ENCODE peak calls at places on chromosomes 12 and 14, in six cellular contexts. B is heart right ventricle; O is CD8-positive, alpha-beta T cell; U is BE2C; F is uterus; D is ovary. C is an unnamed sample. For H3K4me1, the result is how much of the 10 kb centered on the place peaks cover.

GRCh38 chr14:75306917-75307699 is 28.5 kb downstream of the FOS start:
- DNase-seq in B (no peak), O (no peak), U (peak), F (no peak), D (no peak), C (no peak)

GRCh38 chr12:105861232-105861631 is 277.5 kb downstream of the NUAK1 start:
- DNase-seq in B (no peak), O (no peak), U (no peak), F (no peak), D (no peak), C (no peak)

GRCh38 chr14:54647378-54647777 is 80.5 kb downstream of the SAMD4A start:
- DNase-seq in B (no peak), O (no peak), U (no peak), F (no peak), D (no peak), C (no peak)

GRCh38 chr12:12210983-12211382 is 55.9 kb downstream of the LRP6 start:
- DNase-seq in B (no peak), O (no peak), U (no peak), F (no peak), D (no peak), C (no peak)

GRCh38 chr14:69924181-69924580 is 45.0 kb downstream of the SMOC1 start:
- DNase-seq in B (no peak), O (no peak), U (no peak), F (no peak), D (no peak), C (no peak)

GRCh38 chr14:70776197-70776596 is 33.1 kb downstream of the MAP3K9 start:
- DNase-seq in B (no peak), O (no peak), U (no peak), F (no peak), D (no peak), C (no peak)

GRCh38 chr14:91854327-91854934 is 12.9 kb downstream of the TC2N start:
- DNase-seq in B (no peak), O (no peak), U (no peak), F (no peak), D (no peak), C (no peak)

GRCh38 chr14:73238262-73238852 is 1.1 kb downstream of the PAPLN start:
- DNase-seq in B (no peak), O (no peak), U (no peak), F (no peak), D (no peak), C (peak)

GRCh38 chr12:122282066-122282465 is 15.8 kb upstream of the VPS33A start:
- DNase-seq in B (no peak), O (no peak), U (no peak), F (no peak), D (no peak), C (no peak)

GRCh38 chr12:24921251-24922038 is 27.5 kb downstream of the BCAT1 start:
- DNase-seq in B (no peak), O (no peak), U (no peak), F (no peak), D (no peak), C (no peak)

GRCh38 chr12:128007250-128007649 is 259.7 kb upstream of the TMEM132C start:
- DNase-seq in B (no peak), O (no peak), U (no peak), F (no peak), D (no peak), C (no peak)

GRCh38 chr14:81268016-81268416 is 47.3 kb upstream of the GTF2A1 start:
- DNase-seq in B (no peak), O (no peak), U (no peak), F (no peak), D (no peak), C (no peak)

GRCh38 chr12:112261559-112261958 is 120.7 kb downstream of the HECTD4 start:
- DNase-seq in B (no peak), O (no peak), U (peak), F (peak), D (no peak), C (no peak)

GRCh38 chr12:94704452-94704871 is 54.1 kb upstream of the TMCC3 start:
- DNase-seq in B (no peak), O (no peak), U (no peak), F (no peak), D (peak), C (no peak)

GRCh38 chr12:104064031-104064841 is at the start of gene HCFC2:
- DNase-seq in B (peak), O (peak), U (peak), F (peak), D (peak), C (peak)

GRCh38 chr12:57236224-57236924 is 6.9 kb downstream of the SHMT2 start:
- DNase-seq in B (no peak), O (no peak), U (no peak), F (no peak), D (no peak), C (no peak)

GRCh38 chr14:33335366-33335765 is 396.7 kb downstream of the NPAS3 start:
- DNase-seq in B (no peak), O (no peak), U (no peak), F (no peak), D (no peak), C (no peak)

GRCh38 chr14:33061667-33062325 is 123.1 kb downstream of the NPAS3 start:
- DNase-seq in B (no peak), O (no peak), U (no peak), F (no peak), D (no peak), C (no peak)

GRCh38 chr12:93838180-93838579 is 161.0 kb downstream of the CRADD start:
- DNase-seq in B (no peak), O (no peak), U (no peak), F (no peak), D (no peak), C (no peak)

GRCh38 chr12:1761857-1762256 is 58.5 kb upstream of the LRTM2 start:
- DNase-seq in B (no peak), O (no peak), U (no peak), F (no peak), D (no peak), C (no peak)

GRCh38 chr14:69543341-69544249 is 31.1 kb downstream of the CCDC177 start:
- DNase-seq in B (no peak), O (no peak), U (peak), F (peak), D (no peak), C (no peak)

GRCh38 chr14:88296343-88296742 is 26.7 kb downstream of the KCNK10 start:
- DNase-seq in B (no peak), O (no peak), U (no peak), F (no peak), D (no peak), C (no peak)

GRCh38 chr14:105839425-105840265 is 313.3 kb downstream of the TMEM121 start:
- DNase-seq in B (no peak), O (no peak), U (no peak), F (no peak), D (no peak), C (peak)

GRCh38 chr14:69077841-69078240 is 75.1 kb downstream of the DCAF5 start:
- DNase-seq in B (no peak), O (no peak), U (no peak), F (no peak), D (no peak), C (no peak)

GRCh38 chr12:47779301-47779942 is 6.4 kb downstream of the SLC48A1 start:
- DNase-seq in B (peak), O (peak), U (peak), F (peak), D (peak), C (peak)
- H3K4me3 ChIP-seq in B (no peak), O (no peak), U (no peak), F (no peak), D (no peak), C (no peak)

GRCh38 chr12:100200450-100201181 is at the start of gene ACTR6:
- DNase-seq in B (peak), O (peak), U (peak), F (peak), D (peak), C (peak)
- TF ChIP-seq CTCF in B (no peak), O (no peak), U (no peak), F (no peak), D (no peak), C (no peak)

DNA sequence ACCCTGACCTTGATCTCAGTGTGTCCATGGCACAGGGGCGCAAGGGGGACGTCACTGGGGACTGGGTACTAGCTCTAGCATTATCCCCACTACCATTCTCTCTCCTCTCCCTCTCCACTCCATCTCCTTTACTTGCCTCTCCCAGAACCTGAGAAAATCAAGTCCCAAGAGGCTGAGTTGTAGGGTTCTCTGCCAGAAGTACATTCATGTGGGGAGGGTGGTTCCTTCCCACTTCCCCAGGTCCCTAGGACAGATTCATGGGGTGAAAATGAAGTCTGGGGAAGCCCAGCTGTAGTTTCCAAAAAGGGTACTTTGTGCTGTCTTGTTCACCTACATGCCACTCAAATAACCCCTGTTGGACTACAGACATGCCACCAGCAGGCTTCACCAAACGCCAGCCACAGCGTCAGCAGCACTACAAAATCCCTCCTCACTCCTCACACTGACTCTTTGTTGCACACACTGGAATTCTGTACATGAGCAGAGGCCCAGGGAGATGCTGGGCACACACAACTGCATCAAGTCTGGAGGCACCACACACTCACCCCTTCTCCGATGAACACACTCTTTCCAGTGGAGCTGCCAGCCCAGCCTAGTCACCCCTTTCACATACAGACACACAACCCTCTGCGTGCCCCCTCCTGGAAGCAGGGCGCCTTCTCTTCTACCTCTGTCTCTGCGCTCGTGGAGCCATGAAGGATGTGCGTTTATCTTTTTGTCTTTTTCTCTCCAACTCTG is 6.9 kb downstream of the RARG start:
- DNase-seq in B (no peak), O (no peak), U (no peak), F (no peak), D (no peak), C (no peak)
- H3K4me1 ChIP-seq in B (under half), O (under half), U (under half), F (under half), D (under half), C (under half)

GRCh38 chr12:9870311-9870866 is 1.2 kb upstream of the CLEC2B start:
- DNase-seq in B (no peak), O (no peak), U (no peak), F (no peak), D (no peak), C (no peak)
- H3K4me3 ChIP-seq in B (peak), O (peak), U (no peak), F (peak), D (peak), C (peak)

DNA sequence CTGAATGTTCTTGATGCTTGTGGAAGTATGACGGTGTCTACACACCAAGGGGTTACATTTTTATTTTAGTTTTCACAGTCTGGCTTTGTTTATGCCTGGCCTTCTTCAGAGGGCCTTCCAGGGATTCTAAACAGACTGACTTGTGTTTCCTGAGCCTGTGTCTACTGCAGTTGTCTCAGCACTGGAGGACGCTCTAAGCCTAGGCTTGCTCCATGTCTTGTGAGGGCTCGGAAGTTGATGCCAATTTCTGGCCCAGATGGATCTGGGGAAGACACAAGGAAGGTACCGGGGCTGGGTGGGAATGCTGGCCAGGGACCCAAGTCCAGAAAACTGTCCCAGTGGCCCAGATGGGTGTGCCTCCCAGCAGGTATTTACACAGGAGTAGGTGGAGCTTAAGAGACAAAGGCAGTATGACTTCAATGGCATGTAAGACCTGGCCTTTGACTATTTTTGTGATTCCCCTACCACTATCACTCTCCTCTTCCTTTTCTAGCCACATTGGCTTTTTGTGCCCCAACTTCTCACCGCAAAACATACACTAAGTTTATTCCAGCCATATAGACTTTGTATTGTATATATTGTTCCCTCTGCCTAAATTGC is 56.9 kb downstream of the GPR137C start:
- DNase-seq in B (no peak), O (no peak), U (no peak), F (no peak), D (no peak), C (no peak)
- TF ChIP-seq CTCF in B (no peak), O (no peak), U (no peak), F (no peak), D (no peak), C (no peak)

GRCh38 chr12:58919271-58920101 is 818 bp downstream of the LRIG3 start:
- DNase-seq in B (no peak), O (no peak), U (no peak), F (peak), D (peak), C (peak)
- H3K4me1 ChIP-seq in B (under half), O (under half), U (under half), F (under half), D (under half), C (under half)

C was measured in sigmoid colon.